ENCODE peak calls at places on chromosomes 1 and 21, in five cellular contexts. One of them, this sample, is unnamed.

GRCh38 chr1:187682112-187682511 is 853.4 kb downstream of the PLA2G4A start:
- DNase-seq in mammary epithelial cell: no peak
- DNase-seq in HT1080: no peak
- DNase-seq in heart right ventricle: no peak
- DNase-seq in head of caudate nucleus: no peak
- DNase-seq in this sample: no peak

GRCh38 chr1:40507973-40508372 is 594 bp upstream of the EXO5 start:
- DNase-seq in heart right ventricle: no peak
- DNase-seq in HT1080: no peak
- DNase-seq in head of caudate nucleus: no peak
- DNase-seq in mammary epithelial cell: no peak
- DNase-seq in this sample: no peak

GRCh38 chr1:178727014-178727895 is 2.2 kb downstream of the RALGPS2 start:
- DNase-seq in heart right ventricle: no peak
- DNase-seq in HT1080: no peak
- DNase-seq in head of caudate nucleus: no peak
- DNase-seq in mammary epithelial cell: peak; percentile 57
- DNase-seq in this sample: no peak

GRCh38 chr1:29836626-29837305 is 600.4 kb downstream of the PTPRU start:
- DNase-seq in heart right ventricle: no peak
- DNase-seq in mammary epithelial cell: no peak
- DNase-seq in HT1080: no peak
- DNase-seq in head of caudate nucleus: no peak
- DNase-seq in this sample: no peak

GRCh38 chr1:67614511-67614934 is 70.5 kb upstream of the GADD45A start:
- DNase-seq in HT1080: peak; percentile 42
- DNase-seq in heart right ventricle: no peak
- DNase-seq in mammary epithelial cell: peak; percentile 66
- DNase-seq in head of caudate nucleus: no peak
- DNase-seq in this sample: no peak

GRCh38 chr1:43306688-43307457 is 6.1 kb downstream of the TIE1 start:
- DNase-seq in HT1080: no peak
- DNase-seq in mammary epithelial cell: no peak
- DNase-seq in head of caudate nucleus: no peak
- DNase-seq in heart right ventricle: no peak
- DNase-seq in this sample: no peak

GRCh38 chr1:17442841-17443240 is 3.4 kb upstream of the RCC2 start:
- DNase-seq in HT1080: no peak
- DNase-seq in mammary epithelial cell: no peak
- DNase-seq in head of caudate nucleus: no peak
- DNase-seq in heart right ventricle: no peak
- DNase-seq in this sample: no peak

GRCh38 chr1:234154320-234155251 is 218.7 kb upstream of the COA6 start:
- DNase-seq in mammary epithelial cell: peak; percentile 73
- DNase-seq in head of caudate nucleus: peak; percentile 30
- DNase-seq in HT1080: peak; percentile 73
- DNase-seq in heart right ventricle: no peak
- DNase-seq in this sample: peak; percentile 47

GRCh38 chr1:21871943-21872342 is 59.9 kb downstream of the LDLRAD2 start:
- DNase-seq in mammary epithelial cell: peak; percentile 76
- DNase-seq in heart right ventricle: no peak
- DNase-seq in HT1080: no peak
- DNase-seq in head of caudate nucleus: no peak
- DNase-seq in this sample: no peak

GRCh38 chr1:56535949-56536348 is 43.4 kb downstream of the PLPP3 start:
- DNase-seq in head of caudate nucleus: no peak
- DNase-seq in heart right ventricle: no peak
- DNase-seq in mammary epithelial cell: no peak
- DNase-seq in HT1080: no peak
- DNase-seq in this sample: peak; percentile 21

GRCh38 chr1:20211511-20211931 is 25.2 kb upstream of the PLA2G2C start:
- DNase-seq in mammary epithelial cell: peak; percentile 99
- DNase-seq in head of caudate nucleus: no peak
- DNase-seq in HT1080: peak; percentile 55
- DNase-seq in heart right ventricle: no peak
- DNase-seq in this sample: no peak

GRCh38 chr1:63774617-63775417 is 1.0 kb downstream of the ROR1 start:
- DNase-seq in HT1080: peak; percentile 32
- DNase-seq in head of caudate nucleus: peak; percentile 11
- DNase-seq in mammary epithelial cell: peak; percentile 62
- DNase-seq in heart right ventricle: peak; percentile 47
- DNase-seq in this sample: peak; percentile 30

GRCh38 chr1:7539772-7540175 is 231.3 kb upstream of the VAMP3 start:
- DNase-seq in head of caudate nucleus: peak; percentile 16
- DNase-seq in HT1080: peak; percentile 42
- DNase-seq in heart right ventricle: no peak
- DNase-seq in mammary epithelial cell: peak; percentile 81
- DNase-seq in this sample: no peak

GRCh38 chr1:26084091-26084561 is 16.7 kb upstream of the TRIM63 start:
- DNase-seq in heart right ventricle: no peak
- DNase-seq in mammary epithelial cell: no peak
- DNase-seq in HT1080: no peak
- DNase-seq in head of caudate nucleus: no peak
- DNase-seq in this sample: no peak

GRCh38 chr1:234611799-234612351 is 1.9 kb upstream of the IRF2BP2 start:
- DNase-seq in mammary epithelial cell: no peak
- DNase-seq in head of caudate nucleus: no peak
- DNase-seq in heart right ventricle: peak; percentile 34
- DNase-seq in HT1080: peak; percentile 35
- DNase-seq in this sample: peak; percentile 54

GRCh38 chr1:162548170-162548569 is 13.4 kb upstream of the UAP1 start:
- DNase-seq in heart right ventricle: no peak
- DNase-seq in mammary epithelial cell: peak; percentile 80
- DNase-seq in head of caudate nucleus: peak; percentile 47
- DNase-seq in HT1080: no peak
- DNase-seq in this sample: no peak

GRCh38 chr1:230739564-230739963 is 7.6 kb upstream of the CAPN9 start:
- DNase-seq in mammary epithelial cell: no peak
- DNase-seq in HT1080: no peak
- DNase-seq in head of caudate nucleus: no peak
- DNase-seq in heart right ventricle: no peak
- DNase-seq in this sample: no peak

GRCh38 chr1:29547300-29547699 is 311.0 kb downstream of the PTPRU start:
- DNase-seq in head of caudate nucleus: no peak
- DNase-seq in mammary epithelial cell: no peak
- DNase-seq in HT1080: no peak
- DNase-seq in heart right ventricle: no peak
- DNase-seq in this sample: no peak

GRCh38 chr1:15950763-15951295 is 25.1 kb downstream of the ZBTB17 start:
- DNase-seq in head of caudate nucleus: no peak
- DNase-seq in HT1080: no peak
- DNase-seq in heart right ventricle: no peak
- DNase-seq in mammary epithelial cell: no peak
- DNase-seq in this sample: no peak

GRCh38 chr21:32520885-32521735 is 64.2 kb downstream of the TCP10L start:
- DNase-seq in HT1080: peak; percentile 86
- DNase-seq in head of caudate nucleus: peak; percentile 74
- DNase-seq in mammary epithelial cell: peak; percentile 68
- DNase-seq in heart right ventricle: peak; percentile 91
- DNase-seq in this sample: peak; percentile 71